ENCODE peak calls at places on chromosomes 6 and 20, in four cellular contexts. O is heart left ventricle, W is esophagus squamous epithelium, F is foreskin fibroblast. R is an unnamed sample.
A peak's percentile ranks its signal among the peaks of the same experiment; 100 is the strongest.

GRCh38 chr6:89378628-89379027 is 26.1 kb upstream of the UBE2J1 start:
- DNase-seq in O (no peak), W (no peak), F (no peak), R (no peak)

GRCh38 chr6:145147559-145147958 is 587.8 kb downstream of the EPM2A start:
- DNase-seq in O (no peak), W (no peak), F (peak; percentile 81), R (no peak)

GRCh38 chr6:19838442-19839236 is 1.5 kb downstream of the ID4 start:
- DNase-seq in O (peak; percentile 34), W (no peak), F (peak; percentile 47), R (no peak)

GRCh38 chr6:20084411-20084810 is 127.9 kb downstream of the MBOAT1 start:
- DNase-seq in O (no peak), W (no peak), F (no peak), R (no peak)

GRCh38 chr20:38888059-38888831 is 38.0 kb upstream of the FAM83D start:
- DNase-seq in O (no peak), W (no peak), F (no peak), R (no peak)

GRCh38 chr20:31440012-31440659 is at the start of gene DEFB123:
- DNase-seq in O (no peak), W (no peak), F (no peak), R (no peak)

GRCh38 chr6:127343753-127344659 is 597 bp upstream of the ECHDC1 start:
- DNase-seq in O (no peak), W (no peak), F (peak; percentile 54), R (no peak)

GRCh38 chr6:34506718-34507117 is 40.8 kb downstream of the PACSIN1 start:
- DNase-seq in O (no peak), W (no peak), F (no peak), R (no peak)

GRCh38 chr6:26311012-26311384 is 54.0 kb upstream of the BTN3A2 start:
- DNase-seq in O (no peak), W (no peak), F (peak; percentile 73), R (no peak)

GRCh38 chr6:43088654-43089056 is 12.5 kb downstream of the PTK7 start:
- DNase-seq in O (no peak), W (no peak), F (no peak), R (no peak)

GRCh38 chr20:53778041-53778516 is 184.4 kb upstream of the ZNF217 start:
- DNase-seq in O (peak; percentile 34), W (no peak), F (no peak), R (no peak)

GRCh38 chr6:329888-330691 is 37.8 kb downstream of the DUSP22 start:
- DNase-seq in O (no peak), W (no peak), F (peak; percentile 67), R (no peak)

GRCh38 chr20:61649105-61649878 is 397.2 kb downstream of the CDH4 start:
- DNase-seq in O (no peak), W (no peak), F (no peak), R (no peak)

GRCh38 chr20:37239026-37239451 is 22.6 kb downstream of the GHRH start:
- DNase-seq in O (no peak), W (no peak), F (no peak), R (no peak)

GRCh38 chr6:158584236-158584651 is 24.4 kb downstream of the TMEM181 start:
- DNase-seq in O (no peak), W (no peak), F (no peak), R (no peak)

GRCh38 chr6:71012871-71013456 is 56.1 kb upstream of the B3GAT2 start:
- DNase-seq in O (no peak), W (no peak), F (peak; percentile 65), R (no peak)

GRCh38 chr20:8073024-8073832 is 53.7 kb upstream of the TMX4 start:
- DNase-seq in O (no peak), W (no peak), F (peak; percentile 80), R (peak; percentile 70)

GRCh38 chr6:157984686-157985225 is 3.1 kb downstream of the SYNJ2 start:
- DNase-seq in O (no peak), W (no peak), F (no peak), R (no peak)

GRCh38 chr6:10595731-10596664 is 74.8 kb downstream of the GCNT2 start:
- DNase-seq in O (no peak), W (no peak), F (no peak), R (peak; percentile 73)

GRCh38 chr6:127737009-127737486 is 160.1 kb downstream of the C6orf58 start:
- DNase-seq in O (no peak), W (no peak), F (peak; percentile 80), R (no peak)

GRCh38 chr6:1604991-1605821 is 4.5 kb upstream of the FOXC1 start:
- DNase-seq in O (no peak), W (no peak), F (peak; percentile 25), R (no peak)

GRCh38 chr6:70849348-70850069 is 107.4 kb downstream of the B3GAT2 start:
- DNase-seq in O (no peak), W (no peak), F (no peak), R (no peak)

GRCh38 chr20:53084408-53084997 is 112.3 kb downstream of the TSHZ2 start:
- DNase-seq in O (no peak), W (no peak), F (no peak), R (no peak)

GRCh38 chr6:34161857-34162515 is 16.1 kb upstream of the GRM4 start:
- DNase-seq in O (no peak), W (no peak), F (no peak), R (no peak)

GRCh38 chr6:154234019-154234772 is 122.4 kb downstream of the IPCEF1 start:
- DNase-seq in O (no peak), W (no peak), F (peak; percentile 9), R (no peak)

GRCh38 chr6:69732640-69733039 is 64.2 kb downstream of the LMBRD1 start:
- DNase-seq in O (no peak), W (no peak), F (peak; percentile 35), R (no peak)

GRCh38 chr6:82968708-82969107 is 96.9 kb downstream of the UBE3D start:
- DNase-seq in O (no peak), W (no peak), F (no peak), R (no peak)
- TF ChIP-seq CTCF in O (no peak), W (no peak), F (no peak), R (no peak)

GRCh38 chr6:166412156-166412910 is 29.6 kb upstream of the MPC1 start:
- DNase-seq in O (no peak), W (no peak), F (no peak), R (no peak)

GRCh38 chr6:166413491-166413951 is 30.8 kb upstream of the MPC1 start:
- DNase-seq in O (no peak), W (no peak), F (no peak), R (no peak)

GRCh38 chr6:166411721-166412151 is 29.0 kb upstream of the MPC1 start:
- DNase-seq in O (no peak), W (no peak), F (no peak), R (no peak)

GRCh38 chr6:166411271-166411670 is 28.5 kb upstream of the MPC1 start:
- DNase-seq in O (no peak), W (no peak), F (no peak), R (no peak)

DNA sequence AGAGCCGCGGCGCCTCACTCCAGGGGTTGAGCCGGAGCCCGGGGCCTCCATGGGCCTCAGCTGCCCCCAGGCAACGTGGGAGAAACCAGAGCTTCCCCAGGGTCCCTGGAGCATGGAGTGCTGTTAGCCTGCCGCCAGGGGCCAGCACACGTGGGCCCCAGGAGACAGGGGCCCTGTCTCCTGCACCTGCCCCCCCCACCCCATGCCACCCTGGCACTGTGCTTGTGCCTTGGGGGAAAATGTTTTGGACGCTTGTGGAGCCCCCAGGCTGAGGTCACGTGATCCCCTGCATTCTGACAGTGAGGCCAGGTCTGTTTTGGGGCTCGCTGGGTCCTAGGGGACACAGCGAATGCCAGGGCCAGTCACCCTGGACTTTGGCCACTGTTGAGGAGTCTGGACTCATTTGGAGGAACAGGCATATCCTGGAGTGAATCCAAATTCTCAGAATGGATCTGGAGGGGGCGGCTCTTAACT is 30.2 kb upstream of the MPC1 start:
- DNase-seq in O (no peak), W (no peak), F (no peak), R (no peak)
- TF ChIP-seq CTCF in O (no peak), W (no peak), F (no peak), R (no peak)

GRCh38 chr20:35742741-35743523 is 872 bp upstream of the RBM39 start:
- DNase-seq in O (no peak), W (no peak), F (no peak), R (no peak)

GRCh38 chr20:35738410-35739179 is 3.5 kb downstream of the RBM39 start:
- DNase-seq in O (no peak), W (no peak), F (no peak), R (no peak)

GRCh38 chr20:35737865-35738333 is 4.2 kb downstream of the RBM39 start:
- DNase-seq in O (no peak), W (no peak), F (no peak), R (no peak)

GRCh38 chr20:35741892-35742740 is at the start of gene RBM39:
- DNase-seq in O (peak; percentile 100), W (peak; percentile 99), F (peak; percentile 100), R (peak; percentile 100)

DNA sequence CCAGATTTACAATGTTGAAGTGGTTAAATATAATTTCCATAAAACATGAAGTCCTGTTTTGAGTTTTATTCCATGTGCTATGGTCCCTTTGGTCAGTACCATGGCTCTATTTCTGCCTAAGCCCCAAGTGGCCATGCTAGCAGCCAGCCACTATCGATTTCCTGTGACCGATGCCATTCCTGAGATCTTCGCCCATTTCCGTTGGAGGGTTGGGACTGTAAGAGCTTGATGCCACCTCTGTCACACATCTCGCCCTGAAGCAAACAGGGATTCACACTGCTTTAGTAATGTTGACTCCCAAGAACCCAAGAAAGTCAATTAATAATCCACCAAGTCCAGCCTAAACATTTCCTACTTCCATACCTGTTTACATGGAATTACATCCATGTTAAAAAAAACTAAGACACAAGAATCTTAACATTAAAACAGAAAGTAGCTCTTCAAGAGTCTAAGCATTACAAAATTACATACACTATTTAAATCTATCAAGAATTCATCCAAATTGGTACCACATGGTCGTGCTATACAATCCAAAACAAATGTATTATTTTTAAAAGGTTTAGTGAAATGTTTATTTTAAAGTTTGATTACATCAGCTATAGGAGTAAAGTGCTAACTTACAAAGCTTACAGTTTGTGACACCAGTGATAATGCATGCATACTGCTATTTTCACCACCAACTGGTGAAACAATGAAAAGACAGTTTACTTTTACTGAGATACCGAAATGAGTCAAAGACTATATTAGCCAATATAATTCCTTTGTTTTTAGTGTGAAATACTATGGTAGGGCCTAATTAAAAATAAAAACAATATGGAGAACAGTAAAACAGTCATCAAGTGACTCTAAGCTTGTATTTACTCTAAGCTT is 2.5 kb downstream of the RBM39 start:
- DNase-seq in O (no peak), W (no peak), F (peak; percentile 51), R (no peak)
- TF ChIP-seq CTCF in O (peak; percentile 17), W (no peak), F (no peak), R (peak; percentile 60)

DNA sequence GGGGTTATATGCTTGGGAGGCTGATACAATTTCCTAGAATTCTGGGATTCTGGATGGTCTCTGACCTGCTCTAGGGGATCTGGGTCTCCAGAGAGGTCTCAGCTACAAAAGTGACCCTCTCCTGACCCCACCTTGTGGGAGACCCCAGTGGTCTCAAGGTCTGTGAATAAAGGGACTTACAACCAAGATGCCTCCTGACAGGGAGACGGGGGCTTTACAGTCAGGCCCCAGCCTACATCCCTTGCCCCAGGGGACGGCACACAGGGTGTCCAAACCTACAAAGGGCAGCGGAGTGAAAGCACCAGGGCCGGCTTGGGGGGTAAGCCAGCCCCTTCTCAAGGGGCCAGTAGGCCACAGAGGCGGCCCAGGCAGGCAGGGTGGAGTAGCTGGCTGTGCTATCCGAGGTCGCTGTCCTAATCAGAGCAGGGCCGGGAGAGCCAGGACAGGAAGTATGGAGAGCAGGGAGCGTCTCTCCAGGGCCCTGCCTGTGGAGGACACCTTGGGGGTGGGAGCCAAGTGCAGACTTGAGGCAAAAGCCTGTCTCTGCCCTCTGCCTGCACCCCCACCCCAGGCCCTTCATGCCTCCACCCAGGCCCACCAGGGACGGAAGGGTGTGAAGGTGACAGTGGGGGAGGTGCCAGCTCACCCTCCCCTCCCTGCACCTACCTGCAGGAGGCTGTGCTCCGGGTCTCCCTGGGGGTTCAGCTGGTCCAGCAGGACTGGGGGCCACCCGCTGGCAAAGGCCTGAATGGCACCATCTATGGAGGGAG is 3.5 kb downstream of the GFRA4 start:
- DNase-seq in O (peak; percentile 21), W (no peak), F (no peak), R (no peak)
- TF ChIP-seq CTCF in O (no peak), W (no peak), F (no peak), R (no peak)

R was measured in CD14-positive monocyte.